ENCODE peak calls at places on chromosomes 12 and 14, in six cellular contexts. O, E, S, H, R and J are unnamed samples.

GRCh38 chr12:102833687-102834435 is 83.2 kb downstream of the PAH start:
- DNase-seq in H (no peak), R (peak), E (no peak), O (no peak), S (peak), J (no peak)

GRCh38 chr14:68137704-68138619 is 318.4 kb downstream of the RAD51B start:
- DNase-seq in R (no peak), O (peak), S (peak), E (peak), H (peak), J (peak)

GRCh38 chr12:5094986-5095385 is 51.3 kb downstream of the KCNA5 start:
- DNase-seq in H (no peak), S (peak), O (no peak), R (no peak), E (no peak), J (no peak)

GRCh38 chr12:118102609-118103008 is 1.2 kb downstream of the VSIG10 start:
- DNase-seq in E (no peak), H (no peak), R (no peak), S (no peak), O (no peak), J (no peak)

GRCh38 chr12:5588231-5588995 is 156.5 kb downstream of the NTF3 start:
- DNase-seq in R (no peak), H (no peak), S (peak), O (no peak), E (no peak), J (no peak)

GRCh38 chr12:28089363-28089762 is 100.9 kb upstream of the CCDC91 start:
- DNase-seq in E (no peak), R (no peak), S (peak), H (no peak), O (no peak), J (no peak)

GRCh38 chr12:47949441-47950341 is 13.7 kb upstream of the TMEM106C start:
- DNase-seq in E (peak), H (peak), O (peak), R (peak), S (peak), J (peak)

GRCh38 chr14:99035712-99036593 is 236.0 kb downstream of the BCL11B start:
- DNase-seq in H (no peak), O (no peak), R (no peak), E (peak), S (peak), J (peak)

GRCh38 chr12:107282628-107283027 is 189.3 kb upstream of the CRY1 start:
- DNase-seq in S (no peak), O (no peak), R (no peak), E (no peak), H (no peak), J (no peak)

GRCh38 chr12:71999795-72000194 is 61.1 kb downstream of the TPH2 start:
- DNase-seq in S (peak), O (no peak), H (no peak), R (no peak), E (no peak), J (no peak)

GRCh38 chr12:127388985-127389384 is 878.0 kb upstream of the TMEM132C start:
- DNase-seq in S (peak), E (peak), O (no peak), R (no peak), H (no peak), J (no peak)

GRCh38 chr12:118055144-118055557 is 5.8 kb downstream of the WSB2 start:
- DNase-seq in E (peak), O (peak), H (peak), R (peak), S (peak), J (peak)

GRCh38 chr12:24039113-24039525 is 89.6 kb upstream of the SOX5 start:
- DNase-seq in S (no peak), H (no peak), E (peak), O (no peak), R (no peak), J (no peak)

GRCh38 chr14:38065101-38065762 is 142.5 kb upstream of the SSTR1 start:
- DNase-seq in R (no peak), O (peak), S (no peak), E (no peak), H (no peak), J (no peak)

GRCh38 chr12:79690606-79691298 is at the start of gene PAWR:
- DNase-seq in E (peak), H (peak), R (peak), O (peak), S (peak), J (peak)

GRCh38 chr12:12718382-12718761 is 1.2 kb downstream of the CDKN1B start:
- DNase-seq in R (no peak), S (no peak), H (no peak), O (no peak), E (no peak), J (no peak)

GRCh38 chr14:104104006-104104901 is 18.8 kb downstream of the ASPG start:
- DNase-seq in E (no peak), O (no peak), H (no peak), S (no peak), R (peak), J (no peak)

GRCh38 chr12:105409881-105410471 is 79.5 kb downstream of the C12orf75 start:
- DNase-seq in R (no peak), O (peak), S (peak), H (peak), E (peak), J (no peak)